ENCODE peak calls at places on chromosome 16, in eight cellular contexts. Y, T, I, W, B, Q, E and K are unnamed samples.

GRCh38 chr16:73306901-73307413 is 259.0 kb upstream of the ZFHX3 start:
- DNase-seq in E (no peak), T (no peak), W (no peak), Y (no peak), Q (no peak), I (no peak), B (no peak), K (no peak)

GRCh38 chr16:52629296-52629695 is 82.4 kb upstream of the TOX3 start:
- DNase-seq in B (no peak), T (no peak), W (no peak), I (no peak), E (no peak), Y (no peak), Q (no peak), K (no peak)

GRCh38 chr16:58378401-58378800 is 13.9 kb upstream of the GINS3 start:
- DNase-seq in Y (no peak), B (no peak), E (no peak), W (no peak), Q (no peak), I (no peak), T (no peak), K (no peak)

GRCh38 chr16:56603589-56603988 is 4.8 kb upstream of the MT2A start:
- DNase-seq in T (no peak), I (no peak), E (peak), Y (peak), B (no peak), W (no peak), Q (no peak), K (no peak)

GRCh38 chr16:38941-39892 is 14.2 kb downstream of the POLR3K start:
- DNase-seq in Y (no peak), T (no peak), I (no peak), W (no peak), B (no peak), Q (no peak), E (no peak), K (no peak)

GRCh38 chr16:49500211-49500610 is 126.6 kb downstream of the C16orf78 start:
- DNase-seq in E (no peak), B (no peak), T (no peak), I (peak), Y (no peak), W (no peak), Q (no peak), K (no peak)

GRCh38 chr16:89041571-89042481 is 51.8 kb upstream of the ACSF3 start:
- DNase-seq in I (no peak), T (no peak), Y (no peak), W (no peak), Q (no peak), B (no peak), E (no peak), K (no peak)

GRCh38 chr16:4110680-4111079 is 5.6 kb downstream of the ADCY9 start:
- DNase-seq in W (no peak), I (no peak), Q (no peak), E (no peak), B (no peak), Y (no peak), T (no peak), K (no peak)

GRCh38 chr16:88442811-88443576 is 10.1 kb upstream of the ZFPM1 start:
- DNase-seq in Q (peak), B (peak), E (peak), T (peak), I (peak), Y (peak), W (no peak), K (peak)

GRCh38 chr16:610513-611381 is 20.0 kb upstream of the WFIKKN1 start:
- DNase-seq in Y (no peak), W (no peak), E (no peak), Q (peak), I (no peak), T (no peak), B (peak), K (no peak)

GRCh38 chr16:29974291-29975133 is 844 bp downstream of the TAOK2 start:
- DNase-seq in Q (peak), Y (peak), B (no peak), T (no peak), E (no peak), W (no peak), I (peak), K (no peak)

GRCh38 chr16:78365376-78365775 is 265.9 kb downstream of the WWOX start:
- DNase-seq in I (no peak), B (no peak), Y (no peak), Q (no peak), T (no peak), E (no peak), W (no peak), K (no peak)

GRCh38 chr16:4675864-4676786 is 17.2 kb upstream of the NUDT16L1 start:
- DNase-seq in I (no peak), B (no peak), W (no peak), E (no peak), Y (no peak), Q (no peak), T (peak), K (no peak)

GRCh38 chr16:49462989-49463371 is 89.4 kb downstream of the C16orf78 start:
- DNase-seq in E (no peak), Y (no peak), T (no peak), W (no peak), I (no peak), B (peak), Q (peak), K (no peak)

GRCh38 chr16:84502581-84502980 is 1.9 kb downstream of the MEAK7 start:
- DNase-seq in W (no peak), T (no peak), Y (peak), B (no peak), I (no peak), E (peak), Q (no peak), K (no peak)

GRCh38 chr16:72241930-72242329 is 70.0 kb upstream of the PMFBP1 start:
- DNase-seq in Y (peak), B (peak), W (no peak), I (no peak), Q (no peak), T (no peak), E (peak), K (no peak)